ENCODE peak calls at places on chromosomes 11 and 22, in nine cellular contexts. L is right cardiac atrium; W is Caco-2; N is effector CD4-positive, alpha-beta T cell; Y is NCI-H1105 treated with DMSO at 0.1 percent for 48 hours; D is midbrain; V is stimulated activated CD4-positive, alpha-beta T cell treated with anti-CD3 and anti-CD28 coated beads, Interleukin-4, amount 100 ng/mL, for 1 hour; B is skeletal muscle cell; R is stimulated activated CD8-positive, alpha-beta memory T cell treated with anti-CD3 and anti-CD28 coated beads, Interleukin-15, amount 100 ng/mL, for 4 hours. P is an unnamed sample.

GRCh38 chr11:106091480-106092123 is 14.1 kb downstream of the AASDHPPT start:
- DNase-seq in L (no peak), W (no peak), N (no peak), Y (no peak), D (no peak), V (no peak), B (peak; percentile 40), R (no peak), P (peak; percentile 41)

GRCh38 chr11:116263020-116263419 is 509.8 kb downstream of the BUD13 start:
- DNase-seq in L (no peak), W (no peak), N (no peak), Y (peak; percentile 17), D (peak; percentile 5), V (no peak), B (no peak), R (no peak), P (no peak)

GRCh38 chr11:78031629-78032028 is 8.6 kb upstream of the KCTD14 start:
- DNase-seq in L (no peak), W (no peak), N (no peak), Y (no peak), D (no peak), V (no peak), B (no peak), R (no peak), P (no peak)

GRCh38 chr11:116963813-116964212 is 126.4 kb upstream of the APOA1 start:
- DNase-seq in L (no peak), W (no peak), N (no peak), Y (no peak), D (no peak), V (no peak), B (no peak), R (no peak), P (no peak)

GRCh38 chr11:120324932-120325810 is at the start of gene TLCD5:
- DNase-seq in L (peak; percentile 91), W (peak; percentile 86), N (no peak), Y (peak; percentile 92), D (peak; percentile 40), V (peak; percentile 43), B (no peak), R (no peak), P (no peak)

GRCh38 chr11:114160884-114161283 is 101.4 kb downstream of the ZBTB16 start:
- DNase-seq in L (no peak), W (no peak), N (no peak), Y (no peak), D (no peak), V (no peak), B (peak; percentile 74), R (no peak), P (no peak)

GRCh38 chr22:22397292-22397870 is 111.2 kb downstream of the ZNF280B start:
- DNase-seq in L (no peak), W (no peak), N (no peak), Y (no peak), D (peak; percentile 53), V (no peak), B (no peak), R (no peak), P (no peak)

GRCh38 chr11:94781822-94782221 is 13.7 kb downstream of the AMOTL1 start:
- DNase-seq in L (no peak), W (no peak), N (no peak), Y (no peak), D (no peak), V (no peak), B (peak; percentile 45), R (no peak), P (no peak)

GRCh38 chr11:91703042-91703441 is 521.6 kb upstream of the FAT3 start:
- DNase-seq in L (no peak), W (no peak), N (no peak), Y (no peak), D (no peak), V (no peak), B (no peak), R (no peak), P (no peak)

GRCh38 chr11:119641991-119642745 is 86.8 kb downstream of the NECTIN1 start:
- DNase-seq in L (no peak), W (no peak), N (no peak), Y (peak; percentile 46), D (peak; percentile 9), V (peak; percentile 10), B (no peak), R (no peak), P (no peak)

GRCh38 chr11:122715883-122716282 is 60.4 kb downstream of the UBASH3B start:
- DNase-seq in L (no peak), W (no peak), N (no peak), Y (no peak), D (no peak), V (no peak), B (no peak), R (no peak), P (no peak)

GRCh38 chr11:62345862-62346261 is 8.6 kb downstream of the ASRGL1 start:
- DNase-seq in L (no peak), W (no peak), N (no peak), Y (no peak), D (no peak), V (no peak), B (no peak), R (no peak), P (no peak)

GRCh38 chr11:101618691-101619090 is 34.9 kb upstream of the TRPC6 start:
- DNase-seq in L (no peak), W (no peak), N (no peak), Y (no peak), D (no peak), V (no peak), B (peak; percentile 81), R (no peak), P (peak; percentile 44)

GRCh38 chr11:126366064-126366822 is 10.8 kb downstream of the ST3GAL4 start:
- DNase-seq in L (peak; percentile 77), W (no peak), N (no peak), Y (no peak), D (no peak), V (no peak), B (no peak), R (no peak), P (no peak)

GRCh38 chr11:43685483-43685882 is 4.9 kb downstream of the HSD17B12 start:
- DNase-seq in L (no peak), W (no peak), N (no peak), Y (no peak), D (no peak), V (no peak), B (no peak), R (no peak), P (no peak)

P was measured in AG04450.